ENCODE peak calls at places on chromosome 4, in eight cellular contexts. M is upper lobe of right lung, I is tibial artery, X is SJSA1, P is aorta, L is right cardiac atrium, S is adipocyte, T is hepatocyte. E is an unnamed sample.

GRCh38 chr4:42412251-42412650 is 15.0 kb downstream of the SHISA3 start:
- DNase-seq in M (no peak), X (peak; percentile 57), S (peak; percentile 47), L (no peak), P (no peak), T (no peak), I (no peak), E (no peak)

GRCh38 chr4:76447326-76447954 is 12.4 kb downstream of the SHROOM3 start:
- DNase-seq in M (no peak), X (peak; percentile 58), T (no peak), S (peak; percentile 36), I (no peak), P (no peak), L (no peak), E (no peak)

GRCh38 chr4:150164956-150165355 is 86.7 kb downstream of the DCLK2 start:
- DNase-seq in M (no peak), P (no peak), X (no peak), L (no peak), I (no peak), T (no peak), S (peak; percentile 42), E (no peak)

GRCh38 chr4:56464581-56464980 is 2.8 kb upstream of the SRP72 start:
- DNase-seq in T (no peak), M (no peak), S (no peak), I (no peak), P (no peak), X (no peak), L (no peak), E (no peak)

GRCh38 chr4:145920205-145920604 is 18.4 kb downstream of the ZNF827 start:
- DNase-seq in I (no peak), L (no peak), M (no peak), T (no peak), S (peak; percentile 90), P (no peak), X (peak; percentile 83), E (no peak)

GRCh38 chr4:186957952-186958555 is 234.4 kb upstream of the FAT1 start:
- DNase-seq in I (no peak), T (no peak), M (no peak), X (peak; percentile 86), P (no peak), S (no peak), L (no peak), E (peak; percentile 37)

GRCh38 chr4:85489273-85489672 is 14.3 kb downstream of the ARHGAP24 start:
- DNase-seq in T (peak; percentile 26), L (no peak), P (no peak), M (no peak), X (peak; percentile 32), I (no peak), S (peak; percentile 34), E (peak; percentile 16)

GRCh38 chr4:101419324-101420135 is 72.2 kb upstream of the PPP3CA start:
- DNase-seq in X (no peak), P (no peak), M (no peak), S (peak; percentile 19), L (no peak), T (peak; percentile 18), I (no peak), E (peak; percentile 72)

DNA sequence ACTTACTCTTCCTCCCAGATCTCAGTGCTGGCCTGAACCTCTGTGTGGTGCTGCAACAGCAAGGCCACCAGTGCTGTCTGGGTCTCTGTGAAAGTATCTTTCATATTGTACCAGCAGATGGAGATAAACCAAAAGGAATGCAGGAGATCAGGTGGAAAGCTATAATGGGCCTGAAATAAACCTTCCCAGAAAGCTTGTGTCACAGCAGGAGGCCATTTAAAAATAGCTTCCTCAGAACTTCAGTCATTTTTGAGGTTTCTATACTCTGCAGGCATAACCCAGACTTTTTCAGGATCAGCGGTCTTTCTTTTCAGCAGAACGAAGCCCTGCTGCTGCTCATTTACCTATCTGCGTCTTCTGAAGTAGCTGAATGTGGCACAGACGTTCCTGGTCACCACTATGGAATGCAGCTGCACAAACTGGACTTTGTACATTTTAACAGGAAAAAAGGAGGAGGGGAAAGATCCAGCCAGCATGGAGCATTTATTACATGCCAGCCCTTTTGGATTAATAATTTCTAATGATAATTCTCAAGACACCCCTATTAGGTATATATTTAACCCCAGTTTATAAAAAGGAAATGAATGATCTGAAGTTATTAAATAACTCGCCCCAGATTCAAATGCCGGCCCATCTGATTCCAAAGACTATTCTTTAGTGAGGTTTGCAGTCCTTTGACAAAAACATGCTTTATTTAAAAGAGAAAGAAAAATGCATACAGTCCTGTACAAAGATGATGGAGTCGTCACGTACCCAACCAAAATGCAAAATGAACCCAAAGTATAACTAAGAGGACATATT is 119.7 kb downstream of the NFKB1 start:
- DNase-seq in T (peak; percentile 76), M (no peak), L (peak; percentile 66), X (peak; percentile 73), S (peak; percentile 74), I (no peak), P (no peak), E (peak; percentile 20)
- H3K4me3 ChIP-seq in T (no peak overlapping the region), M (no peak overlapping the region), L (no peak overlapping the region), X (no peak overlapping the region), S (no peak overlapping the region), I (no peak overlapping the region), P (no peak overlapping the region), E (no peak overlapping the region)

GRCh38 chr4:86547140-86547539 is 47.0 kb upstream of the PTPN13 start:
- DNase-seq in T (no peak), L (no peak), P (no peak), S (no peak), M (no peak), I (no peak), X (no peak), E (no peak)
- H3K4me1 ChIP-seq in T (no peaks in the 10 kb centered on the region), L (peaks cover 3% of the 10 kb centered on the region), P (no peaks in the 10 kb centered on the region), S (peaks cover 11% of the 10 kb centered on the region), M (no peaks in the 10 kb centered on the region), I (no peaks in the 10 kb centered on the region), X (peaks cover 16% of the 10 kb centered on the region), E (peaks cover 35% of the 10 kb centered on the region)

GRCh38 chr4:147056951-147057630 is 111.4 kb upstream of the TTC29 start:
- DNase-seq in M (no peak), I (no peak), X (no peak), S (peak; percentile 55), P (no peak), L (no peak), T (no peak), E (no peak)
- H3K4me3 ChIP-seq in M (peak overlapping the region; percentile 46), I (peak overlapping the region; percentile 45), X (peak overlapping the region; percentile 32), S (peak overlapping the region; percentile 78), P (peak overlapping the region; percentile 70), L (peak overlapping the region; percentile 51), T (peak overlapping the region; percentile 23), E (no peak overlapping the region)

DNA sequence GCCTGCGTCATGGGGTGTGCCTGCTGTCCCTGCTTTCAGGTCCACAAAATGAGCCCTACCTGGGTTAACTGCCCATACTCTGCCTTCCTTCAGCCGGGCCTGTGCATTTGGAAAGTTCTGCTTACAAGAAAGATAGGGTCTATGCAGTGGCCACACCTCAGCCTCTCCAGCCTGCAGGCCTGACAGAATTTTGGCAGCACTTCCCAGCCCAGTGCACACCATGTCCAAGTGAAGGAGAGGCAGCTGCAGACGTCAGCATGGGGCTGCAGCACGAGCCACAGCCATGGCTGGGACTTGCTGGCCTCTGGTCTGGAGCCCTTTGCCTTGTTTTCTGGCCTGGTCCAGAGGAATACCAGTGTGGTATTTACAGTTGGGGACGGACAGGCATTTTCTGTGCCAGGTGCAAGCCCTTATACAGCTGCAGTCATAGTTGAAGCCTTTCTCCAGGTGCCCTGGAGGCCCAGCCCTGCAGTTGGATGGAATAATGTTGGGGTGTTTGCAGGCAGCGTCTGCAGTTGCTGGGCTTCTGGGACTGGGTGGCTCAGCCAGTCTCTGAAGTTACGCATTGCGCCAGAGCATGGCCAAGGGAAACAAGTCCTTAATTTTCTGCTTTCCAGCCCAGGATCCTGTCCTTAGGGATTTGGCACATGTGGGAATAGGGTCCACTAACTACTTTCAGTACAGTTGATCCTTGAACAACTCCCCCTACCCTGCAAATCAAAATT is 26.2 kb downstream of the JADE1 start:
- DNase-seq in L (peak; percentile 96), I (peak; percentile 46), X (no peak), P (no peak), T (no peak), S (no peak), M (peak; percentile 75), E (no peak)
- H3K4me1 ChIP-seq in L (peaks cover 16% of the 10 kb centered on the region), I (peaks cover 23% of the 10 kb centered on the region), X (peaks cover 12% of the 10 kb centered on the region), P (peaks cover 2% of the 10 kb centered on the region), T (peaks cover 26% of the 10 kb centered on the region), S (peaks cover 73% of the 10 kb centered on the region), M (peaks cover 19% of the 10 kb centered on the region), E (peaks cover 32% of the 10 kb centered on the region)

GRCh38 chr4:110516106-110516922 is 40.4 kb downstream of the ENPEP start:
- DNase-seq in X (peak; percentile 81), T (peak; percentile 85), M (peak; percentile 73), P (peak; percentile 78), I (peak; percentile 47), S (peak; percentile 66), L (peak; percentile 79), E (peak; percentile 73)
- H3K4me3 ChIP-seq in X (peak overlapping the region; percentile 50), T (no peak overlapping the region), M (peak overlapping the region; percentile 52), P (peak overlapping the region; percentile 39), I (peak overlapping the region; percentile 40), S (no peak overlapping the region), L (peak overlapping the region; percentile 56), E (no peak overlapping the region)

GRCh38 chr4:184621518-184621917 is 27.7 kb downstream of the CASP3 start:
- DNase-seq in X (no peak), S (no peak), P (no peak), T (no peak), M (no peak), L (no peak), I (no peak), E (no peak)
- H3K4me1 ChIP-seq in X (no peaks in the 10 kb centered on the region), S (peaks cover 8% of the 10 kb centered on the region), P (no peaks in the 10 kb centered on the region), T (peaks cover 5% of the 10 kb centered on the region), M (no peaks in the 10 kb centered on the region), L (peaks cover 2% of the 10 kb centered on the region), I (no peaks in the 10 kb centered on the region), E (no peaks in the 10 kb centered on the region)

DNA sequence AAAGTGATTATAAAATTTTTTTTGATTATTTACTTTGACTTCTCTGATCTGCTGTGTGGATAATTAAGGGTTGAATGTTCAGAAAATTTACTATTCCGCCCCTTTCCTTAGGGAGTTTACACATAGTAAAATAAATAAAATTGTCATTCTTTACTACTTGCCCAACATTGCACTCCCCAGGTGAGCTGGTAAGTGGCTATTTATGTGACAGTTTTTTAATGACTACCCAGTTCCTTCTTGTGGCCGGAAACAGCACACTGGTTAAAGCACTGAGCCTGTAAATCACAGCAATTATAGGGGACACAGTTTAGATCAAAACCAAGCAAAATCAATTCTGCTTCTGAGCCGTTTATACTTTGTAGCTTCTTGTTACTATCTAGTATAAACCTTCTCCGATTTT is 158.1 kb downstream of the FHIP1A start:
- DNase-seq in X (no peak), S (no peak), P (no peak), M (no peak), I (no peak), T (no peak), L (no peak), E (no peak)
- H3K4me3 ChIP-seq in X (no peak overlapping the region), S (no peak overlapping the region), P (no peak overlapping the region), M (no peak overlapping the region), I (no peak overlapping the region), T (no peak overlapping the region), L (no peak overlapping the region), E (no peak overlapping the region)

GRCh38 chr4:152684587-152684986 is 4.8 kb upstream of the TMEM154 start:
- DNase-seq in L (no peak), X (no peak), P (no peak), S (no peak), I (no peak), M (no peak), T (no peak), E (no peak)
- H3K4me1 ChIP-seq in L (peaks cover under 1% of the 10 kb centered on the region), X (peaks cover 13% of the 10 kb centered on the region), P (no peaks in the 10 kb centered on the region), S (no peaks in the 10 kb centered on the region), I (peaks cover under 1% of the 10 kb centered on the region), M (no peaks in the 10 kb centered on the region), T (no peaks in the 10 kb centered on the region), E (peaks cover 5% of the 10 kb centered on the region)